ENCODE peak calls at places on chromosomes 13 and 19, in four cellular contexts. J, D, P and Y are unnamed samples.

GRCh38 chr13:35983206-35983605 is 148.0 kb downstream of the DCLK1 start:
- DNase-seq in J (no peak), D (no peak), P (no peak), Y (no peak)

GRCh38 chr13:33578786-33579185 is 239.2 kb upstream of the RFC3 start:
- DNase-seq in J (no peak), D (no peak), P (no peak), Y (no peak)

GRCh38 chr19:10122066-10122465 is 2.4 kb upstream of the EIF3G start:
- DNase-seq in J (no peak), D (no peak), P (no peak), Y (no peak)

GRCh38 chr19:55137915-55138314 is 11.1 kb downstream of the TNNT1 start:
- DNase-seq in J (no peak), D (no peak), P (no peak), Y (no peak)

GRCh38 chr19:57103573-57104277 is 16.1 kb upstream of the USP29 start:
- DNase-seq in J (peak; percentile 19), D (peak; percentile 39), P (peak; percentile 59), Y (peak; percentile 16)

GRCh38 chr13:105441406-105441805 is 1094.1 kb downstream of the EFNB2 start:
- DNase-seq in J (no peak), D (no peak), P (peak; percentile 26), Y (no peak)

GRCh38 chr13:26873174-26873698 is 112.7 kb upstream of the GPR12 start:
- DNase-seq in J (no peak), D (no peak), P (no peak), Y (no peak)

GRCh38 chr13:74132152-74132767 is 1.9 kb downstream of the KLF12 start:
- DNase-seq in J (no peak), D (no peak), P (no peak), Y (no peak)

GRCh38 chr19:1622007-1622406 is 16.7 kb upstream of the UQCR11 start:
- DNase-seq in J (no peak), D (no peak), P (no peak), Y (no peak)

GRCh38 chr19:58563823-58564222 is 5.4 kb upstream of the UBE2M start:
- DNase-seq in J (no peak), D (no peak), P (no peak), Y (no peak)

GRCh38 chr13:109274188-109274821 is 512.1 kb downstream of the IRS2 start:
- DNase-seq in J (peak; percentile 44), D (no peak), P (peak; percentile 74), Y (no peak)
- H3K4me1 ChIP-seq in J (no peaks in the 10 kb centered on the region), D (peaks cover 8% of the 10 kb centered on the region), P (peaks cover 40% of the 10 kb centered on the region), Y (peaks cover 54% of the 10 kb centered on the region)

DNA sequence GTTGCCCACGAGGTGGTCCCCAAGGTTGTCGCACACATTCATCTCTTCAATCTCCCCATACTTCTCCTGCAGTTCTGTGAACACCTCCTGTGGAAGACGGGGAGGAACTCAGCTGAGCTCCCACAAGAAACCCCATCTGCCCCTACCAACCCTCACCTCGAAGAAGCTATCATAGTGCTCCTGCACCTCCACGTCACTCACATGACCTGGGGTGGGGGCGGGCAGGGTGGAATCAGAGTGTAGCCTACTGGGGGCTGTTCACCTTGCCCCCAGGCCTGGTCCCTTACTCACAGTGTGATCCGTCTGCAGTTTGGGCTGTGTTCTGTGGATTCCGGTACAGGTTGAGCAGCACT is 907 bp downstream of the U2AF1L4 start:
- DNase-seq in J (no peak), D (no peak), P (no peak), Y (no peak)
- H3K4me1 ChIP-seq in J (peaks cover 3% of the 10 kb centered on the region), D (peaks cover 53% of the 10 kb centered on the region), P (peaks cover 40% of the 10 kb centered on the region), Y (peaks cover 45% of the 10 kb centered on the region)

GRCh38 chr19:45184115-45184514 is 5.5 kb downstream of the BLOC1S3 start:
- DNase-seq in J (no peak), D (no peak), P (no peak), Y (no peak)
- H3K4me1 ChIP-seq in J (no peaks in the 10 kb centered on the region), D (peaks cover 23% of the 10 kb centered on the region), P (peaks cover 6% of the 10 kb centered on the region), Y (peaks cover 19% of the 10 kb centered on the region)

GRCh38 chr19:38650180-38650775 is 2.8 kb downstream of the ACTN4 start:
- DNase-seq in J (no peak), D (no peak), P (peak; percentile 53), Y (no peak)
- H3K4me1 ChIP-seq in J (peaks cover 45% of the 10 kb centered on the region), D (peaks cover 66% of the 10 kb centered on the region), P (peaks cover 55% of the 10 kb centered on the region), Y (peaks cover 70% of the 10 kb centered on the region)

DNA sequence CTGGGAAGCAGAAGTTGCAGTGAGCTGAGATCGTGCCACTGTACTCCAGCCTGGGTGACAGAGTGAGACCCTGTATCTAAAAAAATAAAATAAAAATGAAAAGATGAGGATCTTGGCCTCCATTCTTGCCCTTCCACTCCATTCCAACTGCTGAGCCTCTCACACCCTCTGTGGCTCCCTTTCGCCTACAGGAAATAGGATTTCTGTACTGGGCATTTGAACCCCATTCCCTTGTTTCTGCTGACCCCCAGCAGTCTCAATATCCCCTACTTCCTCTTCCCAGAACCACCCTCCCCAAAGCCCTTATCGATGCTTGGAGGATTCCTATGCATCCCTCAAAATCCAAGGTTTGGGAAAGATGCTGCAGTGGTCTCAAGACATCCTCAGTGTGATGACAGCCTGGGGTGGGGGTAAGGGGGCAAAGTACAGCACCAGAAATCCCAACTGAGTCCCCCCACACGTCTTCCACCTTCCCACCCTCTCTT is 12.5 kb upstream of the GDF15 start:
- DNase-seq in J (no peak), D (no peak), P (no peak), Y (no peak)
- H3K4me1 ChIP-seq in J (peaks cover 12% of the 10 kb centered on the region), D (peaks cover 25% of the 10 kb centered on the region), P (peaks cover 62% of the 10 kb centered on the region), Y (peaks cover 55% of the 10 kb centered on the region)

DNA sequence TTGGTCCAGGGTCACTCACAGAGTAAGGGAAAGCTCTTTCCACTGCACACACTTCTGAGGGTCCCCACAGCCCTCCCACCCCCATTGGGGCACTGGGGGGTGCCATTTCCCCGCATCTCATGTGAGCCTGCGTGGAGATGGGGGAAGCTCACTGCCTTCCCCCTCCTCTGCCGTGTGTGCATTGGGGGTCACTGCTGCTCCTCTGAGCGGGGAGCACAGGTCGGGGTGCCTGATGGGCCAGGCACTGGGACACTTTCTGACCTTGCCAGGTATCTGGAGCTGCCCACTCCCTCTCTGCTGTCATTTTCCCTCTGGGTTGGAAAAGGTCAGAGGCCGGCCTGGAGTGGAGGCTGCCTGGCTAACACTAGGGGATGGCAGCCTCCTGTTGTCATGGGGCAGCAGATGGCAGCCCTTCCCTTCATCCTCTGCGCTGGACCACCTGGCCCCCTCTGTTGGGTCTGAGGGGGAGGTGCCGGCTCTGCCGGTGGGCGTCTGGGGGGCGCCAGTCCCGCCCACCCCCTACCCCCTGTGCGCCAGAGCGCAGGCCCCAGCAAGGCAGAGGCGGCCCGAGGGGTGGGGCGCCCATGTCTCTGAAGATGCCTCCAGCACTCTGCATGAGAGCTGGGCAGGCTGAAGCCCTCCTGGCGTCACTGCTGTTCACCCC is 9.1 kb downstream of the SSBP4 start:
- DNase-seq in J (no peak), D (no peak), P (no peak), Y (no peak)
- H3K4me1 ChIP-seq in J (peaks cover 41% of the 10 kb centered on the region), D (peaks cover 80% of the 10 kb centered on the region), P (peaks cover 36% of the 10 kb centered on the region), Y (peaks cover 32% of the 10 kb centered on the region)

GRCh38 chr19:34180709-34181108 is 8.4 kb downstream of the LSM14A start:
- DNase-seq in J (no peak), D (no peak), P (no peak), Y (no peak)

GRCh38 chr19:34178276-34178614 is 5.9 kb downstream of the LSM14A start:
- DNase-seq in J (no peak), D (no peak), P (no peak), Y (no peak)

GRCh38 chr19:34180273-34180672 is 8.0 kb downstream of the LSM14A start:
- DNase-seq in J (no peak), D (no peak), P (no peak), Y (no peak)

GRCh38 chr19:34181111-34181864 is 9.0 kb downstream of the LSM14A start:
- DNase-seq in J (no peak), D (no peak), P (no peak), Y (no peak)

DNA sequence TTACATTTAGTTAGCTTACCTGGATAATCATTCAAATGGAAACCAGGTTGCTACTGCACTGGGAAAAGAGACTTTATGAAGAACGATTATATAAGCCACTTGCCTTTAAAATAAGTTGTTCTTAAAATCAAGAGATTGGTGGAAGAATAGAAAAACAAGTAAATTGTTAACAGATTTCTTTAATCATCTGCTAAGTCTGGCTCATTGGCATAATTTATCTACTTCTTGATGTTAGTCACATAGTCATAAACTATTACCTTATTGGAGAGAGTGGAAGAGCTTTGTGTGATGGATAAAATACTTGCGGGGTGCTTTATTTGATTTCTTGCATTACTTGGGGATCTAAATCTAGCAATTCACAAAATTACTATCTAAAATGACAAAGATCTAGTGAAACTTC is 6.8 kb downstream of the LSM14A start:
- DNase-seq in J (no peak), D (no peak), P (no peak), Y (no peak)
- H3K4me1 ChIP-seq in J (peaks cover 54% of the 10 kb centered on the region), D (peaks cover 100% of the 10 kb centered on the region), P (peaks cover 93% of the 10 kb centered on the region), Y (peaks cover 5% of the 10 kb centered on the region)

DNA sequence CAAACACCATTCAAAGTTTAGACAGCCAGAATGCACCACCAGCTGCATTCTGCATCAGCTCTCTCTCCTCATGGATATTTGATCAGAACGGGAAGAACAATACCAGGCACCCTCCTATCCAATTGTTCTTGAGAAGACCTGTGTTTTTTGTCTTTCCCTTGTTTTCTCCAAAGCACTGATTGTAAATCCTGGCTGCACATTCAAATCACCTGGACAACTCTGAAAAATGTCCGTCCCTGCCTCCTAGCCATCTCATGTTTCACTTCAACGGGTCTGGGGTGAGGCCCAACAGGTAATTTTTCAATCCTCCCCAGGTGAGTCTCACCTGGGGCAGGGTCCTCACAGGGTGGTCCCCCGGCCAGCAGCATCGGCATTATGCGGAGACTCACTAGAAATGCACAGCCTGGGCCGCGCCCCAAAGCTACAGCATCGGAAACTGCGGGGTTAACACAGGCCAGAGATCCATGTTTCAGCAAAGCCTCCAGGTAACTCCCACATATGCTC is 5.5 kb downstream of the IRS2 start:
- DNase-seq in J (no peak), D (no peak), P (no peak), Y (no peak)
- H3K4me1 ChIP-seq in J (peaks cover 24% of the 10 kb centered on the region), D (peaks cover 75% of the 10 kb centered on the region), P (peaks cover 27% of the 10 kb centered on the region), Y (peaks cover 37% of the 10 kb centered on the region)